ENCODE peak calls at places on chromosomes 3 and 15, in ten cellular contexts. J is RPMI8226, Z is osteoblast, B is T-cell, L is mucosa of gallbladder, N is hippocampal formation, Y is natural killer cell, H is Kasumi-1, P is aorta, M is hepatic stellate cell. K is an unnamed sample.

GRCh38 chr3:173913397-173913796 is 515.9 kb downstream of the NLGN1 start:
- DNase-seq in J (peak), Z (peak), B (no peak), L (no peak), N (no peak), Y (no peak), H (no peak), P (no peak), M (no peak), K (no peak)

GRCh38 chr3:133366921-133367320 is 32.9 kb upstream of the BFSP2 start:
- DNase-seq in J (no peak), Z (no peak), B (no peak), L (no peak), N (no peak), Y (no peak), H (no peak), P (no peak), M (no peak), K (no peak)

GRCh38 chr15:90895571-90896117 is 7.5 kb upstream of the MAN2A2 start:
- DNase-seq in J (peak), Z (no peak), B (no peak), L (no peak), N (peak), Y (no peak), H (peak), P (no peak), M (no peak), K (no peak)

GRCh38 chr15:93228546-93228945 is 139.5 kb upstream of the RGMA start:
- DNase-seq in J (no peak), Z (no peak), B (no peak), L (no peak), N (no peak), Y (no peak), H (no peak), P (no peak), M (no peak), K (no peak)

GRCh38 chr15:62440310-62440709 is 275.2 kb upstream of the C2CD4B start:
- DNase-seq in J (no peak), Z (no peak), B (no peak), L (no peak), N (no peak), Y (no peak), H (no peak), P (no peak), M (no peak), K (no peak)

GRCh38 chr3:125017406-125017805 is 38.4 kb downstream of the HEG1 start:
- DNase-seq in J (no peak), Z (no peak), B (no peak), L (no peak), N (no peak), Y (no peak), H (no peak), P (no peak), M (no peak), K (no peak)

GRCh38 chr3:42263354-42264346 is 2.3 kb downstream of the CCK start:
- DNase-seq in J (peak), Z (no peak), B (peak), L (no peak), N (no peak), Y (no peak), H (no peak), P (no peak), M (no peak), K (peak)

GRCh38 chr3:132245547-132245946 is 71.7 kb upstream of the ACP3 start:
- DNase-seq in J (peak), Z (peak), B (no peak), L (no peak), N (no peak), Y (no peak), H (no peak), P (no peak), M (no peak), K (no peak)

GRCh38 chr15:78996876-78997275 is 52.0 kb upstream of the CTSH start:
- DNase-seq in J (no peak), Z (peak), B (no peak), L (no peak), N (no peak), Y (no peak), H (no peak), P (no peak), M (no peak), K (no peak)

GRCh38 chr15:69595009-69595825 is 142.6 kb downstream of the RPLP1 start:
- DNase-seq in J (peak), Z (no peak), B (no peak), L (no peak), N (no peak), Y (no peak), H (no peak), P (peak), M (no peak), K (no peak)